ENCODE peak calls at places on chromosome 17, in six cellular contexts. K is pancreas; C is IMR-90; L is CD8-positive, alpha-beta T cell; E is NT2/D1; N is thoracic aorta. X is an unnamed sample.
A peak's percentile ranks its signal among the peaks of the same experiment; 100 is the strongest.

GRCh38 chr17:62628845-62629555 is 1.5 kb downstream of the MRC2 start:
- DNase-seq in N (no peak), C (peak; percentile 53), E (no peak), L (no peak), K (no peak), X (no peak)

GRCh38 chr17:56616239-56616638 is 22.7 kb downstream of the NOG start:
- DNase-seq in L (no peak), C (no peak), N (no peak), K (no peak), E (no peak), X (no peak)

GRCh38 chr17:20284018-20284417 is 183.3 kb downstream of the LGALS9B start:
- DNase-seq in E (no peak), N (no peak), L (no peak), C (peak; percentile 42), K (no peak), X (no peak)

GRCh38 chr17:16361874-16362273 is 8.6 kb upstream of the CENPV start:
- DNase-seq in E (no peak), C (no peak), N (no peak), L (no peak), K (no peak), X (no peak)

GRCh38 chr17:65453204-65453931 is 108.1 kb downstream of the AXIN2 start:
- DNase-seq in K (no peak), N (no peak), C (no peak), L (no peak), E (no peak), X (no peak)

GRCh38 chr17:78342438-78343098 is 17.3 kb downstream of the SOCS3 start:
- DNase-seq in C (peak; percentile 88), N (peak; percentile 64), L (no peak), K (no peak), E (no peak), X (no peak)

GRCh38 chr17:57603541-57603940 is 141.6 kb downstream of the CCDC182 start:
- DNase-seq in K (no peak), L (no peak), E (no peak), C (no peak), N (no peak), X (peak; percentile 43)

GRCh38 chr17:61809816-61810392 is 53.4 kb downstream of the BRIP1 start:
- DNase-seq in N (no peak), L (no peak), E (no peak), K (no peak), C (peak; percentile 70), X (no peak)

GRCh38 chr17:66747561-66748275 is 87.2 kb upstream of the CACNG5 start:
- DNase-seq in L (no peak), C (peak; percentile 80), E (no peak), K (no peak), N (no peak), X (no peak)

GRCh38 chr17:35449371-35449931 is 885 bp upstream of the SLFN13 start:
- DNase-seq in N (no peak), C (no peak), E (no peak), K (peak; percentile 28), L (no peak), X (peak; percentile 30)

GRCh38 chr17:66255527-66255971 is 26.3 kb upstream of the APOH start:
- DNase-seq in N (no peak), E (no peak), K (no peak), L (no peak), C (no peak), X (no peak)

DNA sequence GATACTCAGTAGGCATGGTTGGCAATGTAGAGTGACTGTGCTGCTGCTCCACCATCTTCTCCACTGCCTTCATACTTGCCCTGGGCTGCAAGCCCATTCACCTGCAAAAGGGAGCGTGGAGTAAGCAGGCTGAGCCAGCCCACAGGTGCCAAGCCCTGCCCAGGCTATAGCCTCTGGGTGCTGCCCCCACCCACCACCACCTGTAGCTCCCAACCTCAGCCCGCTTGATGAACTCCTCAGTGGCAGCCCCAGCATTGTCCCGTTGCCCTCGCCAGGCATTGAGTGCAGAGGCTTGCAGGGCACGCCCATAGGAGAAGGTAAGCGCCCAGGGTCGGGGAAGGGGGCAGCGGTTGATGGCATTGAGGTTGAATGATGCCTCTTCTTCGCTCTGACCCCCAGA is 2.2 kb upstream of the PIGS start:
- DNase-seq in K (no peak), E (no peak), L (no peak), N (no peak), C (no peak), X (no peak)
- H3K4me1 ChIP-seq in K (peaks cover 19% of the 10 kb centered on the region), E (peaks cover 12% of the 10 kb centered on the region), L (peaks cover 47% of the 10 kb centered on the region), N (peaks cover 43% of the 10 kb centered on the region), C (peaks cover 6% of the 10 kb centered on the region), X (peaks cover 54% of the 10 kb centered on the region)

GRCh38 chr17:46854515-46854914 is 3.1 kb downstream of the WNT9B start:
- DNase-seq in C (no peak), L (no peak), N (no peak), K (no peak), E (no peak), X (no peak)

GRCh38 chr17:46854948-46855347 is 3.6 kb downstream of the WNT9B start:
- DNase-seq in K (no peak), C (no peak), E (no peak), L (no peak), N (no peak), X (no peak)

GRCh38 chr17:46859996-46860395 is 8.6 kb downstream of the WNT9B start:
- DNase-seq in L (no peak), E (no peak), C (no peak), N (no peak), K (no peak), X (no peak)

GRCh38 chr17:46853896-46854444 is 2.6 kb downstream of the WNT9B start:
- DNase-seq in E (no peak), N (no peak), C (peak; percentile 52), L (no peak), K (no peak), X (no peak)

DNA sequence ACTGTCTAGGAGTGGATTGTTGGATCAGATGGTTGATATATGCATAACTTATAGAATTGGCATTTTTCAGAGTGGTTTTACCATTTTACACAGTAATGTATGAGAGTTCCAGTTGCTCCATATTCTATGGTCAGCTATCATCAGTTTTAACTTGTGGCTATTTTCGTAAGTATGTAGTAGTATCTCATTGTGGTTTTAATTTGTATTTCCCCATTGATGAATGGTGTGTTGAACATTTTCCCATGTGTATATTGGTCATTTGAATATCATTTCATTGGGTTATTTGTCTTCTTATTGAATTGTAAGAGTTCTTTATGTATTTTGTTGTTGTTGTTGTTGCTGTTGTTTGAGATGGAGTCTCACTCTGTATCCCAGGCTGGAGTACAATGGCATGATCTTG is 6.2 kb downstream of the WNT9B start:
- DNase-seq in K (no peak), L (no peak), C (no peak), N (no peak), E (no peak), X (no peak)
- H3K4me1 ChIP-seq in K (no peaks in the 10 kb centered on the region), L (no peaks in the 10 kb centered on the region), C (no peaks in the 10 kb centered on the region), N (no peaks in the 10 kb centered on the region), E (peaks cover 11% of the 10 kb centered on the region), X (no peaks in the 10 kb centered on the region)

GRCh38 chr17:41624208-41625101 is at the start of gene KRT17:
- DNase-seq in E (no peak), N (no peak), L (no peak), K (no peak), C (no peak), X (no peak)
- H3K4me1 ChIP-seq in E (peaks cover 38% of the 10 kb centered on the region), N (peaks cover 12% of the 10 kb centered on the region), L (no peaks in the 10 kb centered on the region), K (no peaks in the 10 kb centered on the region), C (no peaks in the 10 kb centered on the region), X (no peaks in the 10 kb centered on the region)

GRCh38 chr17:45306094-45306493 is 10.7 kb downstream of the MAP3K14 start:
- DNase-seq in K (no peak), E (no peak), N (no peak), L (no peak), C (no peak), X (no peak)
- H3K4me1 ChIP-seq in K (peaks cover 58% of the 10 kb centered on the region), E (peaks cover 2% of the 10 kb centered on the region), N (peaks cover 61% of the 10 kb centered on the region), L (peaks cover 54% of the 10 kb centered on the region), C (peaks cover 28% of the 10 kb centered on the region), X (peaks cover 80% of the 10 kb centered on the region)

GRCh38 chr17:4436846-4437245 is 3.1 kb downstream of the SPNS3 start:
- DNase-seq in L (no peak), C (no peak), K (no peak), N (no peak), E (no peak), X (no peak)
- H3K4me1 ChIP-seq in L (peaks cover 25% of the 10 kb centered on the region), C (no peaks in the 10 kb centered on the region), K (peaks cover 7% of the 10 kb centered on the region), N (no peaks in the 10 kb centered on the region), E (peaks cover 5% of the 10 kb centered on the region), X (peaks cover 13% of the 10 kb centered on the region)

GRCh38 chr17:21380659-21381058 is 4.5 kb downstream of the KCNJ12 start:
- DNase-seq in K (no peak), L (no peak), N (no peak), C (no peak), E (no peak), X (no peak)
- H3K4me1 ChIP-seq in K (peaks cover 6% of the 10 kb centered on the region), L (peaks cover 19% of the 10 kb centered on the region), N (peaks cover 25% of the 10 kb centered on the region), C (peaks cover 4% of the 10 kb centered on the region), E (peaks cover 3% of the 10 kb centered on the region), X (peaks cover 64% of the 10 kb centered on the region)

GRCh38 chr17:50219939-50220465 is 18.6 kb upstream of the COL1A1 start:
- DNase-seq in E (no peak), L (no peak), N (no peak), K (no peak), C (peak; percentile 75), X (no peak)
- H3K4me1 ChIP-seq in E (peaks cover 6% of the 10 kb centered on the region), L (no peaks in the 10 kb centered on the region), N (peaks cover 71% of the 10 kb centered on the region), K (peaks cover 4% of the 10 kb centered on the region), C (peaks cover 38% of the 10 kb centered on the region), X (peaks cover 62% of the 10 kb centered on the region)

GRCh38 chr17:33151565-33151964 is 141.5 kb downstream of the ASIC2 start:
- DNase-seq in E (no peak), K (no peak), L (no peak), N (no peak), C (no peak), X (no peak)

GRCh38 chr17:33154869-33155455 is 138.1 kb downstream of the ASIC2 start:
- DNase-seq in L (no peak), K (no peak), E (no peak), C (no peak), N (no peak), X (no peak)

GRCh38 chr17:33152793-33153192 is 140.3 kb downstream of the ASIC2 start:
- DNase-seq in N (no peak), E (no peak), K (no peak), L (no peak), C (no peak), X (no peak)
- H3K4me1 ChIP-seq in N (no peaks in the 10 kb centered on the region), E (no peaks in the 10 kb centered on the region), K (no peaks in the 10 kb centered on the region), L (no peaks in the 10 kb centered on the region), C (no peaks in the 10 kb centered on the region), X (no peaks in the 10 kb centered on the region)

GRCh38 chr17:1716076-1716911 is 6.1 kb upstream of the TLCD2 start:
- DNase-seq in K (peak; percentile 100), E (peak; percentile 98), N (peak; percentile 98), C (peak; percentile 100), L (peak; percentile 100), X (peak; percentile 100)
- H3K4me1 ChIP-seq in K (peaks cover 26% of the 10 kb centered on the region), E (peaks cover 24% of the 10 kb centered on the region), N (peaks cover 41% of the 10 kb centered on the region), C (peaks cover 21% of the 10 kb centered on the region), L (peaks cover 26% of the 10 kb centered on the region), X (peaks cover 46% of the 10 kb centered on the region)